ENCODE peak calls at places on chromosomes 5 and 9, in nine cellular contexts. F is neural crest cell, N is sciatic nerve, G is GM12865, W is ACHN, S is body of pancreas, J is iPS-NIHi11, I is GM23338, Z is cardiac septum. T is an unnamed sample.

GRCh38 chr9:136665111-136665703 is 2.5 kb downstream of the EGFL7 start:
- DNase-seq in F (peak; percentile 49), N (no peak), G (no peak), W (peak; percentile 22), S (peak; percentile 40), J (peak; percentile 90), I (peak; percentile 70), Z (no peak), T (peak; percentile 85)

GRCh38 chr5:158553946-158554336 is 545.8 kb downstream of the EBF1 start:
- DNase-seq in F (no peak), N (no peak), G (no peak), W (no peak), S (no peak), J (no peak), I (no peak), Z (no peak), T (no peak)

GRCh38 chr5:153168226-153168625 is 322.2 kb upstream of the GRIA1 start:
- DNase-seq in F (no peak), N (no peak), G (no peak), W (no peak), S (no peak), J (no peak), I (no peak), Z (no peak), T (no peak)

GRCh38 chr9:95876595-95876994 is 1.1 kb downstream of the ERCC6L2 start:
- DNase-seq in F (no peak), N (no peak), G (peak; percentile 24), W (peak; percentile 16), S (no peak), J (no peak), I (no peak), Z (no peak), T (no peak)

GRCh38 chr9:83379045-83379444 is 159.2 kb downstream of the FRMD3 start:
- DNase-seq in F (no peak), N (no peak), G (no peak), W (no peak), S (no peak), J (no peak), I (no peak), Z (no peak), T (no peak)

GRCh38 chr9:37364751-37365360 is 57.6 kb upstream of the GRHPR start:
- DNase-seq in F (no peak), N (no peak), G (peak; percentile 74), W (peak; percentile 4), S (no peak), J (peak; percentile 66), I (peak; percentile 65), Z (no peak), T (peak; percentile 75)

GRCh38 chr9:100352201-100352726 is 478 bp downstream of the TEX10 start:
- DNase-seq in F (no peak), N (peak; percentile 72), G (peak; percentile 47), W (peak; percentile 21), S (peak; percentile 17), J (peak; percentile 41), I (peak; percentile 47), Z (peak; percentile 77), T (peak; percentile 77)

GRCh38 chr5:169067641-169068316 is 233.2 kb downstream of the SLIT3 start:
- DNase-seq in F (no peak), N (no peak), G (no peak), W (no peak), S (no peak), J (no peak), I (no peak), Z (no peak), T (no peak)

GRCh38 chr9:112774006-112774996 is 23.7 kb downstream of the SNX30 start:
- DNase-seq in F (no peak), N (no peak), G (peak; percentile 55), W (no peak), S (no peak), J (no peak), I (no peak), Z (no peak), T (no peak)

GRCh38 chr5:90022002-90022710 is 387.4 kb downstream of the CETN3 start:
- DNase-seq in F (no peak), N (no peak), G (no peak), W (no peak), S (no peak), J (no peak), I (no peak), Z (no peak), T (no peak)

GRCh38 chr9:129989362-129989708 is 53.7 kb downstream of the FNBP1 start:
- DNase-seq in F (no peak), N (no peak), G (no peak), W (no peak), S (no peak), J (no peak), I (no peak), Z (no peak), T (no peak)

GRCh38 chr5:93342563-93343061 is 238.4 kb downstream of the NR2F1-AS1 start:
- DNase-seq in F (no peak), N (no peak), G (peak; percentile 78), W (no peak), S (no peak), J (no peak), I (no peak), Z (no peak), T (no peak)

GRCh38 chr5:170069512-170069911 is 36.2 kb upstream of the FOXI1 start:
- DNase-seq in F (no peak), N (no peak), G (no peak), W (no peak), S (no peak), J (no peak), I (no peak), Z (no peak), T (peak; percentile 24)

GRCh38 chr9:15423328-15423985 is 781 bp downstream of the SNAPC3 start:
- DNase-seq in F (no peak), N (no peak), G (peak; percentile 40), W (peak; percentile 14), S (no peak), J (no peak), I (peak; percentile 32), Z (no peak), T (no peak)

GRCh38 chr5:93621340-93621872 is 38.4 kb downstream of the NR2F1 start:
- DNase-seq in F (peak; percentile 83), N (peak; percentile 88), G (no peak), W (peak; percentile 60), S (peak; percentile 59), J (peak; percentile 67), I (peak; percentile 60), Z (peak; percentile 88), T (peak; percentile 89)

GRCh38 chr9:26833792-26834191 is 58.8 kb downstream of the CAAP1 start:
- DNase-seq in F (peak; percentile 31), N (no peak), G (peak; percentile 2), W (no peak), S (no peak), J (no peak), I (peak; percentile 23), Z (no peak), T (no peak)

GRCh38 chr5:1549631-1550030 is 25.9 kb upstream of the LPCAT1 start:
- DNase-seq in F (no peak), N (no peak), G (no peak), W (no peak), S (no peak), J (no peak), I (no peak), Z (no peak), T (no peak)

GRCh38 chr5:40676643-40677333 is 2.9 kb upstream of the PTGER4 start:
- DNase-seq in F (no peak), N (peak; percentile 62), G (no peak), W (peak; percentile 57), S (peak; percentile 57), J (no peak), I (peak; percentile 29), Z (no peak), T (peak; percentile 74)

T was measured in endodermal cell.